ENCODE peak calls at places on chromosomes 11 and 22, in nine cellular contexts. U is breast epithelium, F is K562, I is spleen, K is stomach, O is GM12878, H is upper lobe of left lung, E is HCT116, A is suprapubic skin. Q is an unnamed sample.

GRCh38 chr11:97732011-97732632 is 1288.6 kb upstream of the CNTN5 start:
- DNase-seq in U (no peak), F (no peak), I (no peak), K (no peak), O (no peak), H (no peak), E (no peak), A (no peak), Q (no peak)

GRCh38 chr22:41833369-41834004 is 582 bp downstream of the SREBF2 start:
- DNase-seq in U (peak; percentile 59), F (peak; percentile 30), I (peak; percentile 90), K (peak; percentile 48), O (no peak), H (peak; percentile 92), E (no peak), A (peak; percentile 80), Q (peak; percentile 78)

GRCh38 chr22:40856513-40857308 is at the start of the genes ST13 and XPNPEP3:
- DNase-seq in U (peak; percentile 98), F (peak; percentile 87), I (peak; percentile 99), K (peak; percentile 97), O (peak; percentile 82), H (peak; percentile 100), E (peak; percentile 92), A (peak; percentile 99), Q (peak; percentile 99)

GRCh38 chr22:20615533-20616450 is 108.4 kb downstream of the MED15 start:
- DNase-seq in U (no peak), F (no peak), I (no peak), K (no peak), O (no peak), H (no peak), E (no peak), A (no peak), Q (no peak)

GRCh38 chr11:94500181-94500580 is 6.4 kb downstream of the ANKRD49 start:
- DNase-seq in U (no peak), F (no peak), I (no peak), K (no peak), O (no peak), H (no peak), E (no peak), A (no peak), Q (no peak)

GRCh38 chr11:24705474-24705873 is 208.6 kb downstream of the LUZP2 start:
- DNase-seq in U (no peak), F (no peak), I (no peak), K (no peak), O (no peak), H (no peak), E (no peak), A (no peak), Q (no peak)

GRCh38 chr22:43292633-43293025 is 50.5 kb downstream of the SCUBE1 start:
- DNase-seq in U (no peak), F (no peak), I (no peak), K (no peak), O (no peak), H (no peak), E (no peak), A (no peak), Q (no peak)

GRCh38 chr22:38657248-38657909 is 941 bp downstream of the CBY1 start:
- DNase-seq in U (no peak), F (peak; percentile 17), I (peak; percentile 77), K (no peak), O (no peak), H (no peak), E (no peak), A (no peak), Q (no peak)

GRCh38 chr11:63404536-63404935 is 35.0 kb downstream of the SLC22A9 start:
- DNase-seq in U (no peak), F (no peak), I (no peak), K (no peak), O (no peak), H (no peak), E (no peak), A (no peak), Q (no peak)

GRCh38 chr11:38646382-38646781 is 2048.3 kb upstream of the RAG2 start:
- DNase-seq in U (no peak), F (no peak), I (no peak), K (no peak), O (no peak), H (no peak), E (no peak), A (no peak), Q (no peak)

GRCh38 chr11:14891143-14892035 is 642 bp downstream of the CYP2R1 start:
- DNase-seq in U (peak; percentile 83), F (peak; percentile 92), I (peak; percentile 96), K (peak; percentile 92), O (no peak), H (peak; percentile 96), E (peak; percentile 84), A (peak; percentile 91), Q (peak; percentile 94)

GRCh38 chr11:14892577-14892976 is 546 bp upstream of the CYP2R1 start:
- DNase-seq in U (no peak), F (no peak), I (no peak), K (no peak), O (no peak), H (no peak), E (no peak), A (no peak), Q (no peak)

GRCh38 chr11:14886509-14886908 is 5.5 kb downstream of the CYP2R1 start:
- DNase-seq in U (no peak), F (no peak), I (no peak), K (no peak), O (no peak), H (no peak), E (no peak), A (no peak), Q (no peak)

GRCh38 chr11:14894657-14895598 is 2.9 kb upstream of the CYP2R1 start:
- DNase-seq in U (no peak), F (peak; percentile 45), I (peak; percentile 71), K (no peak), O (no peak), H (no peak), E (no peak), A (peak; percentile 65), Q (peak; percentile 77)

DNA sequence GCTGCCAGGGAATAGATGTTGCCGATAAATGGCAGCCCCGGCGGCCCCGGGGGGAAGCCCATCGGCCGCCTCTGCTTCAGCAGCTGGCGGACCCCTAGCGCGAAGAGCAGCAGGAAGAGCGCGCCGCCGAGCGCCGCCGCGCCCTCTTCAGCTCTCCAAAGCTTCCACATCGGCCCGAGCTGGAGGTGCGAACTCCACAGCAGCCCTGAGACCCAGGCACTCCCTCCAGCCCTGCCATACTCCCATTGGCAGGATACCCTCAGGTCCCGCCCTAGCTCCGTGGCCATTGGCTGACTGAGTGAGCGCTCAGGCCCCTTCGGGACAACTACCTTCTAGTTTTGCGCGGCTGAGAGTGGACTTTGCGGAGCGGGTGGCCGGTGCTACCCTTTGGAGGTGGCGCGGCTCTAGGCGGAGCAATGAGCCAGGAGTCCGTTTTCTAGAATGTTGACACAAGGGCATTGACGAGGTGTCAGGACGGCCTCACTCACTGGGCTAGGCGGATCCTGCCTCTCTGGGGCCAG is at the start of gene CYP2R1:
- DNase-seq in U (peak; percentile 95), F (peak; percentile 99), I (peak; percentile 97), K (peak; percentile 97), O (peak; percentile 84), H (peak; percentile 94), E (peak; percentile 97), A (peak; percentile 97), Q (peak; percentile 97)
- TF ChIP-seq POLR2A in U (no peak), F (no peak), I (no peak), K (no peak), O (no peak), H (peak; percentile 14), E (no peak), A (peak; percentile 61), Q (no peak)

GRCh38 chr11:65624931-65625627 is 9.5 kb downstream of the PCNX3 start:
- DNase-seq in U (no peak), F (no peak), I (no peak), K (no peak), O (no peak), H (peak; percentile 67), E (no peak), A (no peak), Q (no peak)
- TF ChIP-seq POLR2AphosphoS5 in U (no peak), F (no peak), I (no peak), K (no peak), O (no peak), H (no peak), E (no peak), A (no peak), Q (no peak)

DNA sequence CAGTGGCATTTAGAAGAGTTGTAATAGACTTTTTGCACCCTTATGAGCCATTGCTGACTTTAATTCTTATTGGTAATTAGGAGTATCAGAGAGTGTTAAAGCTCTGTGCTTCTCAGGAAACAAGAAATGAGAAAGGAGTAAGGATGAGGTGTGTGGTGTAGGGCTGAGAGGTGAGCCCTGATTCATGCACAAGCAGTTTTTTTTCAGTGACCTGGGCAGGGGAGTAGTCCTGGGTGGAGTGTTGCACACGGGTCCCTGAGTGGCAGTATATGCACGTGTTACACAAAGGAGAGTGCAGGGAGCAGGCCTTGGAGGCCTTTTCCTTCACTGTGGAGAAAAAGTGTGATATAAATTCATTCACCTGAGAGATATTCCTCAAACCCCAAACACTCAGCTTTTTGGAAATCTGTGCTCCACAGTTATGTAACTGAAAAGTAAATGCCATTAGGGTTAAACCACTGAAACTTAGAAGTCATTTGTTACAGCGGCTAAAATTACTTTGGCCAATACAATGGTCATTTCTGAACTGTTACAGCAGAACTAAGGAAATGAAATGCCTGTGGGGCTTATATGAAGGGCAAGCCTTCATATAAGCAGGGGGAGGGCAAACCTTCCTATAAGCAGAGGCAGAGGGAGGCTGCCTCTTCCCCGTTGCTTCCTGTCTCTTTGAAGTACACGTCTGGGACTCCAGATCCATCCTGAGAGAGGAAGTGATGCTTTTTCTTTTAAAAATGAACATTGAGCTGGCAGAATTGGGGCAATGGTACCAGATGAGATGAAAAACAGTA is 62.6 kb upstream of the OLFML1 start:
- DNase-seq in U (no peak), F (no peak), I (no peak), K (no peak), O (no peak), H (no peak), E (no peak), A (no peak), Q (no peak)
- TF ChIP-seq CTCF in U (no peak), F (no peak), I (no peak), K (no peak), O (no peak), H (no peak), E (no peak), A (no peak), Q (no peak)

DNA sequence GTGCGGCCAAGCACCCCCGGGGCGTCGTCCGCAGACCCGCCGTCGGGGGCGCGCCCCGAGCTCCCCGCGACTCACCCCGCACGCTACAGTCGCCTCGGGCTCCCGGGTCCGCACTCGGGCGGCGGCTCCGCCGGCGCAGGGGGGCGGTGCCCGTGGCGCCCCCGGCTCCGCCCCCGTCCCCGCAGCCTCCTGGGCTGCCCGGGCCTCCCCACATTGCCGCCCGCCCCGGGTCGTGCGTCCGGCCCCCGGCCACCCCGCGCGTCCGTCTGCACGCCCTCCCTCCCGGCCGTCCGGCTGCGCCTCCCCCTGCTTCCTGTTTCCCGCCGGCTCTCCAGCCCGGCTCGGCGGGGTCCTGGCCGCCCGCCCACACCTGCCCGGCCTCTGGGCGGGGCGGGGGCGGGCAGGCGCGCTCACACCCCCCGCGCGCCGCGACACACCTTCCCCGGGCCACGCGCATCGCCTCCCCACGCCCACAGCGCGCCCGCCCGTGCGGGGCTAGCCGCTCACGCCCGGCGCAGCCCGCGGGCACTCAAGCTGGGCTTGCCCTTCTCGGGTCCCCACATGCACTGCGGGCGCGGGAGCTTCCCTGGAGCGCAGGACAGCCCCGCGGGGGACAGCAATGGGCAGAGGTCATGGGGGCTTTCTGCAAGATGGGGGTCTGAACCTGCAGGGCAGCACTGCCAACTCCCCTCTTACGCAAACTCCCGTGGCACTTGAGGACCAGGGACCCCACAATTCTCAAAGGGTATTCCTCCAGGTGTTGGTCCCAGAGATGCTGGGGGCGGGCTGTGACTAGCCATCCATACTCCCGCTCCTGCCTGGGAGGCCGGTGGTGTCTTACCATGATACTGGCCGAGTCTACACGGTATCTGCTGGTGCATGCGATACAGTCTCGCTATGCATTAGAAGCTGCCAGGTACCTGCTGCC is at the start of gene CARD10:
- DNase-seq in U (no peak), F (peak; percentile 67), I (no peak), K (peak; percentile 68), O (no peak), H (peak; percentile 89), E (no peak), A (no peak), Q (no peak)
- TF ChIP-seq POLR2A in U (no peak), F (no peak), I (no peak), K (no peak), O (no peak), H (no peak), E (no peak), A (no peak), Q (no peak)